ENCODE peak calls at places on chromosomes 13 and 19, in five cellular contexts. One of them, this sample, is unnamed.

GRCh38 chr19:16627194-16627927 is 643 bp downstream of the MED26 start:
- DNase-seq in HL-60: peak; percentile 26
- DNase-seq in AG04450: no peak
- DNase-seq in tibial nerve: no peak
- DNase-seq in GM23338: no peak
- DNase-seq in this sample: no peak

GRCh38 chr19:39870171-39870971 is 24.2 kb upstream of the FBL start:
- DNase-seq in HL-60: no peak
- DNase-seq in AG04450: no peak
- DNase-seq in tibial nerve: no peak
- DNase-seq in GM23338: peak; percentile 91
- DNase-seq in this sample: no peak

GRCh38 chr19:5045015-5045414 is 76.1 kb downstream of the KDM4B start:
- DNase-seq in HL-60: no peak
- DNase-seq in AG04450: no peak
- DNase-seq in tibial nerve: no peak
- DNase-seq in GM23338: no peak
- DNase-seq in this sample: no peak

GRCh38 chr13:30409911-30410704 is 12.2 kb upstream of the UBE2L5 start:
- DNase-seq in HL-60: no peak
- DNase-seq in AG04450: no peak
- DNase-seq in tibial nerve: no peak
- DNase-seq in GM23338: no peak
- DNase-seq in this sample: no peak

GRCh38 chr13:34025746-34026145 is 207.8 kb downstream of the RFC3 start:
- DNase-seq in HL-60: no peak
- DNase-seq in AG04450: no peak
- DNase-seq in tibial nerve: no peak
- DNase-seq in GM23338: no peak
- DNase-seq in this sample: no peak

GRCh38 chr19:28427256-28428083 is 785.5 kb downstream of the UQCRFS1 start:
- DNase-seq in HL-60: no peak
- DNase-seq in AG04450: no peak
- DNase-seq in tibial nerve: no peak
- DNase-seq in GM23338: no peak
- DNase-seq in this sample: no peak

GRCh38 chr19:48190288-48191284 is 20.1 kb downstream of the ZSWIM9 start:
- DNase-seq in HL-60: peak; percentile 68
- DNase-seq in AG04450: peak; percentile 27
- DNase-seq in tibial nerve: no peak
- DNase-seq in GM23338: peak; percentile 98
- DNase-seq in this sample: peak; percentile 66

GRCh38 chr19:42427313-42427712 is at the start of gene LIPE:
- DNase-seq in HL-60: no peak
- DNase-seq in AG04450: no peak
- DNase-seq in tibial nerve: no peak
- DNase-seq in GM23338: no peak
- DNase-seq in this sample: no peak

GRCh38 chr13:43411741-43412140 is 375.0 kb downstream of the ENOX1 start:
- DNase-seq in HL-60: no peak
- DNase-seq in AG04450: no peak
- DNase-seq in tibial nerve: no peak
- DNase-seq in GM23338: no peak
- DNase-seq in this sample: no peak

GRCh38 chr19:1206733-1207301 is 1.2 kb downstream of the STK11 start:
- DNase-seq in HL-60: peak; percentile 66
- DNase-seq in AG04450: no peak
- DNase-seq in tibial nerve: no peak
- DNase-seq in GM23338: no peak
- DNase-seq in this sample: no peak

GRCh38 chr19:29785955-29786589 is 25.7 kb upstream of the CCNE1 start:
- DNase-seq in HL-60: peak; percentile 21
- DNase-seq in AG04450: no peak
- DNase-seq in tibial nerve: no peak
- DNase-seq in GM23338: peak; percentile 71
- DNase-seq in this sample: peak; percentile 51

GRCh38 chr19:38684078-38684861 is 36.8 kb downstream of the ACTN4 start:
- DNase-seq in HL-60: peak; percentile 89
- DNase-seq in AG04450: no peak
- DNase-seq in tibial nerve: peak; percentile 43
- DNase-seq in GM23338: no peak
- DNase-seq in this sample: peak; percentile 56

GRCh38 chr13:97975280-97975850 is 21.9 kb downstream of the IPO5 start:
- DNase-seq in HL-60: no peak
- DNase-seq in AG04450: no peak
- DNase-seq in tibial nerve: no peak
- DNase-seq in GM23338: no peak
- DNase-seq in this sample: no peak

GRCh38 chr19:30376826-30377425 is 4.7 kb downstream of the ZNF536 start:
- DNase-seq in HL-60: no peak
- DNase-seq in AG04450: no peak
- DNase-seq in tibial nerve: no peak
- DNase-seq in GM23338: no peak
- DNase-seq in this sample: no peak

GRCh38 chr19:40512473-40513344 is 45.9 kb downstream of the SPTBN4 start:
- DNase-seq in HL-60: no peak
- DNase-seq in AG04450: no peak
- DNase-seq in tibial nerve: no peak
- DNase-seq in GM23338: peak; percentile 82
- DNase-seq in this sample: no peak

GRCh38 chr19:5103061-5103701 is 134.3 kb downstream of the KDM4B start:
- DNase-seq in HL-60: no peak
- DNase-seq in AG04450: no peak
- DNase-seq in tibial nerve: peak; percentile 32
- DNase-seq in GM23338: no peak
- DNase-seq in this sample: no peak

GRCh38 chr19:1745589-1746031 is 7.7 kb upstream of the ONECUT3 start:
- DNase-seq in HL-60: no peak
- DNase-seq in AG04450: no peak
- DNase-seq in tibial nerve: no peak
- DNase-seq in GM23338: peak; percentile 84
- DNase-seq in this sample: no peak

GRCh38 chr19:13872695-13873389 is 4.1 kb upstream of the NANOS3 start:
- DNase-seq in HL-60: peak; percentile 21
- DNase-seq in AG04450: no peak
- DNase-seq in tibial nerve: no peak
- DNase-seq in GM23338: peak; percentile 95
- DNase-seq in this sample: peak; percentile 65

GRCh38 chr19:33456076-33456844 is 65.3 kb downstream of the PEPD start:
- DNase-seq in HL-60: no peak
- DNase-seq in AG04450: no peak
- DNase-seq in tibial nerve: no peak
- DNase-seq in GM23338: no peak
- DNase-seq in this sample: no peak

GRCh38 chr19:58386576-58387337 is at the start of gene RPS5:
- DNase-seq in HL-60: peak; percentile 99
- DNase-seq in AG04450: peak; percentile 98
- DNase-seq in tibial nerve: peak; percentile 94
- DNase-seq in GM23338: peak; percentile 99
- DNase-seq in this sample: peak; percentile 100

GRCh38 chr13:103351035-103351828 is 285.0 kb upstream of the SLC10A2 start:
- DNase-seq in HL-60: no peak
- DNase-seq in AG04450: no peak
- DNase-seq in tibial nerve: no peak
- DNase-seq in GM23338: peak; percentile 62
- DNase-seq in this sample: no peak

GRCh38 chr13:32504263-32504662 is 34.3 kb downstream of the N4BP2L2 start:
- DNase-seq in HL-60: no peak
- DNase-seq in AG04450: no peak
- DNase-seq in tibial nerve: no peak
- DNase-seq in GM23338: no peak
- DNase-seq in this sample: no peak

GRCh38 chr19:18085702-18086457 is 854 bp downstream of the IL12RB1 start:
- DNase-seq in HL-60: no peak
- DNase-seq in AG04450: no peak
- DNase-seq in tibial nerve: no peak
- DNase-seq in GM23338: no peak
- DNase-seq in this sample: no peak

GRCh38 chr13:34993470-34993869 is 51.4 kb downstream of the NBEA start:
- DNase-seq in HL-60: no peak
- DNase-seq in AG04450: no peak
- DNase-seq in tibial nerve: no peak
- DNase-seq in GM23338: no peak
- DNase-seq in this sample: no peak

GRCh38 chr13:42266464-42266863 is 5.5 kb upstream of the AKAP11 start:
- DNase-seq in HL-60: no peak
- DNase-seq in AG04450: peak; percentile 29
- DNase-seq in tibial nerve: no peak
- DNase-seq in GM23338: peak; percentile 12
- DNase-seq in this sample: no peak

GRCh38 chr13:53141336-53141735 is 112.7 kb downstream of the OLFM4 start:
- DNase-seq in HL-60: no peak
- DNase-seq in AG04450: no peak
- DNase-seq in tibial nerve: no peak
- DNase-seq in GM23338: no peak
- DNase-seq in this sample: no peak

GRCh38 chr19:48826606-48827020 is 9.7 kb downstream of the HSD17B14 start:
- DNase-seq in HL-60: no peak
- DNase-seq in AG04450: no peak
- DNase-seq in tibial nerve: no peak
- DNase-seq in GM23338: peak; percentile 81
- DNase-seq in this sample: no peak

GRCh38 chr13:26557051-26557392 is 461 bp upstream of the WASF3 start:
- DNase-seq in HL-60: no peak
- DNase-seq in AG04450: no peak
- DNase-seq in tibial nerve: no peak
- DNase-seq in GM23338: no peak
- DNase-seq in this sample: no peak

GRCh38 chr13:73870970-73871935 is 263.0 kb downstream of the KLF12 start:
- DNase-seq in HL-60: no peak
- DNase-seq in AG04450: peak; percentile 79
- DNase-seq in tibial nerve: no peak
- DNase-seq in GM23338: peak; percentile 59
- DNase-seq in this sample: no peak

GRCh38 chr13:40340368-40341085 is 325.9 kb downstream of the FOXO1 start:
- DNase-seq in HL-60: no peak
- DNase-seq in AG04450: no peak
- DNase-seq in tibial nerve: no peak
- DNase-seq in GM23338: no peak
- DNase-seq in this sample: no peak

GRCh38 chr19:7885818-7886217 is 2.5 kb upstream of the LRRC8E start:
- DNase-seq in HL-60: no peak
- DNase-seq in AG04450: no peak
- DNase-seq in tibial nerve: no peak
- DNase-seq in GM23338: no peak
- DNase-seq in this sample: no peak

GRCh38 chr19:1183543-1184172 is 9.6 kb upstream of the SBNO2 start:
- DNase-seq in HL-60: no peak
- DNase-seq in AG04450: no peak
- DNase-seq in tibial nerve: no peak
- DNase-seq in GM23338: no peak
- DNase-seq in this sample: peak; percentile 69

GRCh38 chr19:6076675-6077463 is 33.4 kb downstream of the RFX2 start:
- DNase-seq in HL-60: peak; percentile 90
- DNase-seq in AG04450: peak; percentile 65
- DNase-seq in tibial nerve: no peak
- DNase-seq in GM23338: no peak
- DNase-seq in this sample: no peak

GRCh38 chr19:47074621-47075020 is 26.2 kb upstream of the TMEM160 start:
- DNase-seq in HL-60: peak; percentile 61
- DNase-seq in AG04450: no peak
- DNase-seq in tibial nerve: no peak
- DNase-seq in GM23338: no peak
- DNase-seq in this sample: no peak

GRCh38 chr19:12937243-12938053 is 961 bp upstream of the CALR start:
- DNase-seq in HL-60: peak; percentile 98
- DNase-seq in AG04450: no peak
- DNase-seq in tibial nerve: peak; percentile 45
- DNase-seq in GM23338: peak; percentile 91
- DNase-seq in this sample: no peak

GRCh38 chr13:43529796-43530195 is 257.0 kb downstream of the ENOX1 start:
- DNase-seq in HL-60: no peak
- DNase-seq in AG04450: no peak
- DNase-seq in tibial nerve: no peak
- DNase-seq in GM23338: no peak
- DNase-seq in this sample: no peak

GRCh38 chr19:9819590-9819898 is 665 bp upstream of the FBXL12 start:
- DNase-seq in HL-60: no peak
- DNase-seq in AG04450: no peak
- DNase-seq in tibial nerve: no peak
- DNase-seq in GM23338: no peak
- DNase-seq in this sample: no peak

GRCh38 chr19:50724522-50725217 is 1.5 kb downstream of the CLEC11A start:
- DNase-seq in HL-60: peak; percentile 96
- DNase-seq in AG04450: peak; percentile 99
- DNase-seq in tibial nerve: peak; percentile 98
- DNase-seq in GM23338: peak; percentile 100
- DNase-seq in this sample: peak; percentile 100
- TF ChIP-seq CTCF in HL-60: peak; percentile 41
- TF ChIP-seq CTCF in AG04450: peak; percentile 78
- TF ChIP-seq CTCF in tibial nerve: peak; percentile 36
- TF ChIP-seq CTCF in GM23338: peak; percentile 73
- TF ChIP-seq CTCF in this sample: peak; percentile 46

DNA sequence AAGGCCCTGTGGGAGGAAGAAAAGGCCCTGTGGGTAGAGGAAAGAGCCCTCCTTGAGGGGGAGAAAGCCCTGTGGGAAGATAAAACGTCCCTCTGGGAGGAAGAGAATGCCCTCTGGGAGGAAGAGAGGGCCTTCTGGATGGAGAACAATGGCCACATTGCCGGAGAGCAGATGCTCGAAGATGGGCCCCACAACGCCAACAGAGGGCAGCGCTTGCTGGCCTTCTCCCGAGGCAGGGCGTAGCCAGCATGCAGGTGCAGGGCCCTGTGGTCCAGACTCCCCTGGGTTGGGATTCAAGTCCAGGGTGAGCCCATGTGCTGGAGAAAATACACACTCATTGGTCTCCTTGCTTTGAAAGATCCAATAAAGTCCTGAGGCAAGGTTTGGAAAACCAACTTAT is 4.1 kb downstream of the CCDC70 start:
- DNase-seq in HL-60: no peak
- DNase-seq in AG04450: no peak
- DNase-seq in tibial nerve: no peak
- DNase-seq in GM23338: peak; percentile 49
- DNase-seq in this sample: no peak
- TF ChIP-seq CTCF in HL-60: no peak
- TF ChIP-seq CTCF in AG04450: no peak
- TF ChIP-seq CTCF in tibial nerve: no peak
- TF ChIP-seq CTCF in GM23338: peak; percentile 38
- TF ChIP-seq CTCF in this sample: no peak

GRCh38 chr19:37114001-37114400 is 35.8 kb downstream of the ZNF420 start:
- DNase-seq in HL-60: no peak
- DNase-seq in AG04450: no peak
- DNase-seq in tibial nerve: no peak
- DNase-seq in GM23338: peak; percentile 58
- DNase-seq in this sample: no peak
- TF ChIP-seq CTCF in HL-60: no peak
- TF ChIP-seq CTCF in AG04450: peak; percentile 18
- TF ChIP-seq CTCF in tibial nerve: no peak
- TF ChIP-seq CTCF in GM23338: peak; percentile 64
- TF ChIP-seq CTCF in this sample: no peak

GRCh38 chr19:54462713-54463530 is 656 bp downstream of the LENG9 start:
- DNase-seq in HL-60: peak; percentile 83
- DNase-seq in AG04450: no peak
- DNase-seq in tibial nerve: peak; percentile 35
- DNase-seq in GM23338: peak; percentile 81
- DNase-seq in this sample: peak; percentile 47
- TF ChIP-seq CTCF in HL-60: peak; percentile 42
- TF ChIP-seq CTCF in AG04450: peak; percentile 7
- TF ChIP-seq CTCF in tibial nerve: no peak
- TF ChIP-seq CTCF in GM23338: peak; percentile 46
- TF ChIP-seq CTCF in this sample: peak; percentile 47

This sample was measured in GM10248.